ENCODE peak calls at places on chromosome 21, in five cellular contexts. D is substantia nigra, C is GM23248, V is IMR-90, F is mucosa of gallbladder. L is an unnamed sample.

GRCh38 chr21:23853796-23854379 is 1753.4 kb downstream of the MRPL39 start:
- DNase-seq in D (no peak), C (peak; percentile 1), V (peak; percentile 31), F (peak; percentile 16), L (peak; percentile 71)

GRCh38 chr21:46159390-46159789 is 4.0 kb upstream of the FTCD start:
- DNase-seq in D (no peak), C (no peak), V (no peak), F (no peak), L (no peak)

GRCh38 chr21:36542312-36543101 is 62.6 kb upstream of the CLDN14 start:
- DNase-seq in D (no peak), C (no peak), V (no peak), F (no peak), L (no peak)

GRCh38 chr21:44658913-44659595 is 1.3 kb downstream of the KRTAP12-3 start:
- DNase-seq in D (no peak), C (no peak), V (no peak), F (no peak), L (no peak)

GRCh38 chr21:21007606-21008005 is 9.4 kb downstream of the NCAM2 start:
- DNase-seq in D (no peak), C (no peak), V (peak; percentile 34), F (no peak), L (peak; percentile 18)

GRCh38 chr21:37338671-37339526 is 27.7 kb upstream of the DYRK1A start:
- DNase-seq in D (no peak), C (peak; percentile 95), V (peak; percentile 92), F (peak; percentile 22), L (no peak)

GRCh38 chr21:27451116-27451515 is 484.2 kb upstream of the ADAMTS5 start:
- DNase-seq in D (no peak), C (no peak), V (no peak), F (no peak), L (no peak)

GRCh38 chr21:28136687-28137086 is 856.0 kb downstream of the LTN1 start:
- DNase-seq in D (no peak), C (peak; percentile 16), V (no peak), F (no peak), L (no peak)

GRCh38 chr21:44364151-44365053 is 11.0 kb downstream of the TRPM2 start:
- DNase-seq in D (no peak), C (no peak), V (no peak), F (no peak), L (no peak)

GRCh38 chr21:32733356-32733755 is 5.5 kb upstream of the SYNJ1 start:
- DNase-seq in D (no peak), C (no peak), V (no peak), F (no peak), L (no peak)

GRCh38 chr21:37208056-37208705 is 59.0 kb downstream of the VPS26C start:
- DNase-seq in D (peak; percentile 68), C (peak; percentile 63), V (no peak), F (peak; percentile 24), L (peak; percentile 81)

GRCh38 chr21:42164064-42164789 is 54.7 kb upstream of the ABCG1 start:
- DNase-seq in D (peak; percentile 52), C (no peak), V (no peak), F (peak; percentile 61), L (peak; percentile 78)

GRCh38 chr21:36980280-36981048 is 14.0 kb upstream of the HLCS start:
- DNase-seq in D (no peak), C (peak; percentile 58), V (no peak), F (peak; percentile 12), L (no peak)